ENCODE peak calls at places on chromosomes 7 and 10, in eight cellular contexts. Y is activated T-cell treated with anti-CD3 and anti-CD28 coated beads for 1 hour; K is SJSA1; H is activated CD4-positive, alpha-beta T cell treated with anti-CD3 and anti-CD28 coated beads for 36 hours; N is fibroblast of the conjunctiva; W is progenitor cell of endocrine pancreas; B is NCI-H187 treated with DMSO at 0.1 percent for 48 hours; Q is GOT3. E is an unnamed sample.

GRCh38 chr7:158582089-158582456 is 5.5 kb downstream of the PTPRN2 start:
- DNase-seq in W (no peak), K (no peak), N (no peak), H (no peak), B (peak; percentile 85), Y (no peak), Q (no peak), E (no peak)

GRCh38 chr7:41967156-41967555 is 264.3 kb upstream of the INHBA start:
- DNase-seq in B (no peak), Q (no peak), Y (no peak), K (no peak), N (no peak), H (no peak), W (no peak), E (no peak)

GRCh38 chr7:142176901-142177300 is 65.4 kb downstream of the MGAM2 start:
- DNase-seq in W (no peak), N (no peak), B (no peak), Q (no peak), H (no peak), K (no peak), Y (no peak), E (no peak)

GRCh38 chr10:50322075-50322474 is 70.8 kb upstream of the ASAH2 start:
- DNase-seq in N (peak; percentile 34), Y (no peak), B (no peak), Q (no peak), W (no peak), H (no peak), K (no peak), E (no peak)

GRCh38 chr10:24871006-24871405 is 81.4 kb downstream of the PRTFDC1 start:
- DNase-seq in B (no peak), K (no peak), H (no peak), N (no peak), Q (no peak), W (no peak), Y (no peak), E (no peak)

GRCh38 chr7:117308891-117309290 is 14.0 kb downstream of the WNT2 start:
- DNase-seq in K (no peak), W (no peak), Q (no peak), Y (no peak), H (no peak), N (no peak), B (no peak), E (no peak)

GRCh38 chr7:147023390-147023914 is 906.9 kb downstream of the CNTNAP2 start:
- DNase-seq in Y (no peak), W (no peak), H (no peak), Q (no peak), B (no peak), K (no peak), N (no peak), E (no peak)

GRCh38 chr7:42235734-42236133 is 1.3 kb downstream of the GLI3 start:
- DNase-seq in B (no peak), H (no peak), Q (no peak), Y (no peak), W (no peak), K (no peak), N (no peak), E (no peak)

GRCh38 chr10:4263281-4263921 is 478.4 kb upstream of the KLF6 start:
- DNase-seq in B (no peak), N (no peak), W (no peak), K (no peak), Y (no peak), H (no peak), Q (no peak), E (no peak)

GRCh38 chr10:48805848-48806247 is 121.2 kb downstream of the WDFY4 start:
- DNase-seq in Q (no peak), H (no peak), N (no peak), Y (no peak), B (no peak), W (no peak), K (no peak), E (no peak)

GRCh38 chr7:34067406-34067805 is 162.1 kb downstream of the BMPER start:
- DNase-seq in Q (no peak), H (no peak), W (no peak), Y (no peak), B (no peak), N (no peak), K (no peak), E (no peak)

GRCh38 chr10:43735907-43736306 is 87.2 kb upstream of the ZNF32 start:
- DNase-seq in N (no peak), Q (no peak), Y (no peak), K (no peak), H (no peak), W (no peak), B (no peak), E (no peak)

GRCh38 chr10:71443676-71444075 is 47.0 kb downstream of the CDH23 start:
- DNase-seq in K (no peak), Y (no peak), Q (no peak), H (no peak), W (no peak), N (no peak), B (no peak), E (no peak)

GRCh38 chr10:58842860-58843376 is 330.2 kb downstream of the BICC1 start:
- DNase-seq in K (no peak), H (no peak), Q (no peak), B (no peak), W (no peak), N (no peak), Y (no peak), E (no peak)

GRCh38 chr7:41053830-41054229 is 649.1 kb downstream of the INHBA start:
- DNase-seq in H (no peak), W (no peak), B (no peak), K (peak; percentile 91), Q (no peak), N (no peak), Y (no peak), E (no peak)

GRCh38 chr10:47254611-47255010 is 45.4 kb upstream of the GDF10 start:
- DNase-seq in N (no peak), W (no peak), H (no peak), Q (no peak), Y (no peak), B (no peak), K (no peak), E (no peak)

GRCh38 chr7:155987681-155988080 is 175.4 kb upstream of the SHH start:
- DNase-seq in Q (no peak), Y (no peak), W (peak; percentile 6), K (no peak), H (no peak), N (no peak), B (no peak), E (no peak)

E was measured in HuH-7.5.